ENCODE peak calls at places on chromosomes 5 and 9, in five cellular contexts. Q is foreskin fibroblast; M is CD4-positive, alpha-beta memory T cell; Y is pancreas; I is neuronal stem cell. R is an unnamed sample.

GRCh38 chr5:11302663-11303062 is 541.6 kb upstream of the DAP start:
- DNase-seq in I (no peak), Y (no peak), M (no peak), Q (no peak), R (no peak)

GRCh38 chr5:35771321-35771720 is 85.4 kb upstream of the IL7R start:
- DNase-seq in Q (peak), I (no peak), M (no peak), Y (no peak), R (no peak)

GRCh38 chr5:10601246-10602030 is 37.6 kb downstream of the ANKRD33B start:
- DNase-seq in I (no peak), Y (peak), M (no peak), Q (peak), R (no peak)

GRCh38 chr5:175658299-175659145 is 651 bp downstream of the HRH2 start:
- DNase-seq in Y (no peak), Q (no peak), M (no peak), I (peak), R (no peak)

GRCh38 chr9:96021616-96022444 is 146.3 kb downstream of the ERCC6L2 start:
- DNase-seq in Y (peak), M (no peak), I (peak), Q (no peak), R (no peak)

GRCh38 chr9:126514037-126514821 is 99.5 kb upstream of the LMX1B start:
- DNase-seq in I (peak), Y (peak), Q (peak), M (no peak), R (no peak)

GRCh38 chr5:147160923-147161663 is 73.7 kb upstream of the STK32A start:
- DNase-seq in Q (no peak), M (no peak), I (no peak), Y (no peak), R (no peak)

GRCh38 chr5:14144586-14145355 is 1.6 kb downstream of the TRIO start:
- DNase-seq in Q (peak), Y (peak), I (peak), M (peak), R (peak)

GRCh38 chr5:52837068-52837467 is 49.4 kb downstream of the ITGA1 start:
- DNase-seq in I (peak), M (no peak), Q (no peak), Y (no peak), R (no peak)

GRCh38 chr9:83979812-83980394 is at the start of gene HNRNPK:
- DNase-seq in Y (peak), M (peak), Q (peak), I (peak), R (peak)

DNA sequence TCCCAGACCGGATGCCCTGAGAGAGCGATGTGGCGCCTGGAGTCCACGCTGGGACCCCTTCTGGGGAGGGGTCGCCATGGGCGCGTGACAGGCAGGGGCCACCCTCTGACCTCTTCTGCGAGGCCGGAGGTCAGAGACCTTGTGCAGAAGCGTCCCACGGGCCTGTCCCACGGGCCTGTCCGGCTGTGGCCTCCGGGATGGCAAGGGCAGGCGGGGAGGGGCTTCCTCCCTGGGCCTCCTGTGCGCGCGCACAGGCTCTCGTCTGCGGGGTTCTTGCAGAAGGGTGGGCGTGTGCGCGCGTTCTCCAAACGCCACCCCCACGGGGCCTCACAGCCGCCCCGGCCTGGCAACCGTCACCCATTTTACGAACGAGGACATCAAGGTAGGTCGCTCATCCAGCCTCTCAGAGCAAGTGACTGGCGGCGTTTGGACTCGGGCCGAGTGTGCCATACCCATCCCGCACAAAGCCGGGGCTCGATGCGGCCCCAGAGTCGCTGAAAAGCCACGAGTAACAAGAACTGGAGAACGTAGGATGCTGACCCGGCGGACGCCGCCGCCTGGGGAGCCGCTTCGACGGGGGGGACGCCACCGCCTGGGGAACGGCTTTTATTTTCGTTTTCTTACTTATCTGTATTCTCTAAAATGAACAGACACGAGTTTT is 897 bp downstream of the AHRR start:
- DNase-seq in Q (peak), Y (no peak), M (no peak), I (no peak), R (no peak)
- H3K4me3 ChIP-seq in Q (peak), Y (peak), M (no peak), I (peak), R (no peak)

DNA sequence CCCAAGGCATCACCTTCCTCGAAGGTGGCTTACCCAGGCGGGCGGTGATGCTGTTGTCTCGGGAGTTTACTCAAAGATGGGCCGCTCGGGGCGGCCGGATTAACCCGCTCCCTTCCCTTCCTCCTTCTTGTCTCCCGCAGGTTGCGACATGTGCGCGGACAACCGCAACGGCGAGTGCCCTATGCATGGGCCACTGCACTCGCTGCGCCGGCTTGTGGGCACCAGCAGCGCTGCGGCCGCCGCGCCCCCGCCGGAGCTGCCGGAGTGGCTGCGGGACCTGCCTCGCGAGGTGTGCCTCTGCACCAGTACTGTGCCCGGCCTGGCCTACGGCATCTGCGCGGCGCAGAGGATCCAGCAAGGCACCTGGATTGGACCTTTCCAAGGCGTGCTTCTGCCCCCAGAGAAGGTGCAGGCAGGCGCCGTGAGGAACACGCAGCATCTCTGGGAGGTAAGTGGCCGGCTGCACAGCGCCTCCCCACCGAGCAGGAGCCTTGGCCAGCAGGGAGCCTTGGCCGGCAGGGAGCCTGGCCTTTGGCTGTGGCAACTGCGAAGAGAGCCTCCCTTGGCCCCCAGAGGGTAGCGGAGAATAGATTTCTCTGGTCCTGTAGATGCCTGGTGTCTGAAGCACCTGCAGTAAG is 10.6 kb downstream of the PRDM6 start:
- DNase-seq in Q (peak), I (no peak), Y (peak), M (no peak), R (no peak)
- H3K4me3 ChIP-seq in Q (peak), I (peak), Y (peak), M (no peak), R (no peak)

GRCh38 chr9:123329329-123329955 is 26.6 kb upstream of the CRB2 start:
- DNase-seq in M (no peak), Q (no peak), I (no peak), Y (no peak), R (no peak)

GRCh38 chr9:123326030-123326586 is 29.9 kb upstream of the CRB2 start:
- DNase-seq in I (no peak), M (no peak), Q (no peak), Y (no peak), R (no peak)

GRCh38 chr9:123324767-123325183 is 31.2 kb upstream of the CRB2 start:
- DNase-seq in I (no peak), Y (no peak), Q (no peak), M (no peak), R (no peak)

GRCh38 chr9:123327697-123328100 is 28.3 kb upstream of the CRB2 start:
- DNase-seq in I (no peak), M (no peak), Q (no peak), Y (no peak), R (no peak)

GRCh38 chr9:123326662-123327093 is 29.3 kb upstream of the CRB2 start:
- DNase-seq in I (no peak), M (no peak), Q (no peak), Y (no peak), R (peak)
- H3K4me3 ChIP-seq in I (no peak), M (no peak), Q (no peak), Y (no peak), R (no peak)

GRCh38 chr9:37372839-37373238 is 49.7 kb upstream of the GRHPR start:
- DNase-seq in Y (no peak), M (no peak), I (no peak), Q (no peak), R (no peak)

GRCh38 chr9:37370968-37371563 is 51.4 kb upstream of the GRHPR start:
- DNase-seq in Y (no peak), Q (no peak), M (no peak), I (no peak), R (no peak)

GRCh38 chr9:37371565-37372464 is 50.7 kb upstream of the GRHPR start:
- DNase-seq in Y (no peak), I (no peak), Q (no peak), M (no peak), R (no peak)

GRCh38 chr9:37374892-37375291 is 47.6 kb upstream of the GRHPR start:
- DNase-seq in M (no peak), Y (no peak), I (no peak), Q (no peak), R (peak)

DNA sequence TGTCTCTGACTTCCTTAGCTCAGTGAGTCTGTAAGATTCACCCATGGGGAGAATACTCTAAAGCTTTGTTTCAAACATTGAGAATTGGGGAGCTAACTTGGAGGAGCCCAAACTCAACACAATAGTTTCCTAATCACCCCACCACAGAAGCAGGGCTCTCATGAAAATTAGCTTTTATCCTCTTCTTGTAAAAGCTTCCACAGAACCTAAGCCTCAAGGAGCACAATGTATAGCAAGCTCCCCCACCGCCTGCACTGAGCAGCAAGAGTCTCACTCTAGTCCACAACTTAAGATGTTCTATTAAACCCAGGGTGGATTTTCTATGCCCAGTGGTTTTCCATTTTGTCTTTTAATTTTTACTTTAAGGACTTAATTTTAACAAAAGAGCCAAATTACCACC is 48.9 kb upstream of the GRHPR start:
- DNase-seq in I (no peak), M (no peak), Q (no peak), Y (no peak), R (no peak)
- H3K4me3 ChIP-seq in I (no peak), M (no peak), Q (no peak), Y (no peak), R (no peak)

DNA sequence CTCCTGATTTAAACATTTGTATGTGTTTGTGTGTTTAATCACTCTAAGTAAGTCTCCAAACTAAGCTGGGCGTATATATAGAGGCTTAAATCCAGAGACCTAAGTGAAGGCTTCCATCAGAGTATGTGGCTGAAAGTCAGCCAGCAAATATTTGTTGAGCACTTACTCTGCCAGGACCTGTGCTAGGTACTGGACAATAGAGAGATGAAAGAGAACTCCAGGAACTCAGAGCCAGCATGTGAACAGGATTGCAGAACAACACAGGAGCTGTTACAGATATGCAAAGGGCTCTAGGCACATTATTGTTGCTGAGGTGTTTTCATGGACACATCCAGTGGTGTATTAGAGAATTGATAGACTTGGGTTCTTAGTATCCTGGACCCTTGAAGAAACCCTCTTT is 4.7 kb upstream of the BNIP1 start:
- DNase-seq in Q (no peak), Y (no peak), I (no peak), M (no peak), R (no peak)
- H3K4me3 ChIP-seq in Q (no peak), Y (no peak), I (no peak), M (no peak), R (no peak)

GRCh38 chr9:137082925-137083290 is 3.9 kb upstream of the MAN1B1 start:
- DNase-seq in Y (no peak), Q (no peak), M (no peak), I (no peak), R (no peak)
- H3K4me3 ChIP-seq in Y (no peak), Q (no peak), M (no peak), I (no peak), R (no peak)

GRCh38 chr9:114606597-114607207 is 4.4 kb upstream of the TMEM268 start:
- DNase-seq in I (no peak), Q (peak), Y (no peak), M (no peak), R (no peak)

GRCh38 chr9:114608525-114608796 is 2.6 kb upstream of the TMEM268 start:
- DNase-seq in Y (no peak), M (no peak), I (no peak), Q (no peak), R (no peak)

GRCh38 chr9:114604974-114605373 is 6.1 kb upstream of the TMEM268 start:
- DNase-seq in Y (no peak), I (no peak), Q (no peak), M (no peak), R (no peak)

GRCh38 chr9:114607671-114608524 is 3.2 kb upstream of the TMEM268 start:
- DNase-seq in I (no peak), Q (peak), M (no peak), Y (no peak), R (no peak)

DNA sequence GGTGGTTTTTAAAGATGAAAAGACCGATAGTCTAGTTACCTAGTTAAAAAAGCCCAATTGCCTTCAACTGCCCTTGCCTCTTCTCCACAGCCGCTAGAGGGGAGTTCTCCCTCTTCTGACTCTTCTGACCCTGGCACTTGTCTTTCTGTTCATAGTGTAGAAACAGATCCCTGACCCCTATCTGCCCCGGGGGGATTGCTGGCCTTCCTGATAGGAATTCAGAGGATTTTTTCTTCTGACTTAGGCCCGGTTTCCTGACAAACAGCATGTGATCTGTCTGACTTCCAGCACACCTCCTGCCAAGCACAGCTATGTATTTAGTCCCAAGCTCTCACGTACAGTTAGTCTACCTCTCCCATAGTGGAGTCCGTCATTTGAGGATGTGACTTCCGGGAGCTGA is 5.0 kb upstream of the TMEM268 start:
- DNase-seq in Q (no peak), I (no peak), M (no peak), Y (no peak), R (no peak)
- H3K4me3 ChIP-seq in Q (no peak), I (no peak), M (no peak), Y (no peak), R (no peak)

R was measured in Jurkat, Clone E6-1.